ENCODE peak calls at places on chromosomes 2 and 18, in nine cellular contexts. J is prostate gland; I is CD8-positive, alpha-beta T cell; G is neural progenitor cell; C is fibroblast of lung; U is endothelial cell of umbilical vein; K is bronchial epithelial cell; L is body of pancreas; H is heart right ventricle. N is an unnamed sample.
A peak's percentile ranks its signal among the peaks of the same experiment; 100 is the strongest.

GRCh38 chr2:65231121-65231520 is 3.5 kb downstream of the ACTR2 start:
- DNase-seq in U (peak; percentile 3), K (peak; percentile 51), I (no peak), L (no peak), H (no peak), J (no peak), C (peak; percentile 57), G (no peak), N (no peak)

GRCh38 chr2:51706220-51706619 is 674.3 kb upstream of the NRXN1 start:
- DNase-seq in H (no peak), I (no peak), G (no peak), L (no peak), K (no peak), C (no peak), U (no peak), J (no peak), N (no peak)

GRCh38 chr2:207624170-207625013 is 802 bp downstream of the METTL21A start:
- DNase-seq in J (peak; percentile 68), I (peak; percentile 52), K (peak; percentile 50), C (peak; percentile 73), G (peak; percentile 83), U (peak; percentile 73), H (peak; percentile 67), L (peak; percentile 62), N (peak; percentile 82)

GRCh38 chr2:126717928-126718327 is 62.0 kb downstream of the GYPC start:
- DNase-seq in G (no peak), H (no peak), J (no peak), U (no peak), K (no peak), L (no peak), I (no peak), C (no peak), N (no peak)

GRCh38 chr2:217114117-217114516 is 254.3 kb upstream of the TNP1 start:
- DNase-seq in J (no peak), U (no peak), L (no peak), I (no peak), C (no peak), K (no peak), H (no peak), G (peak; percentile 10), N (no peak)

GRCh38 chr2:24049485-24050021 is at the start of gene FKBP1B:
- DNase-seq in J (peak; percentile 26), I (peak; percentile 26), U (peak; percentile 47), L (peak; percentile 50), H (peak; percentile 23), G (peak; percentile 92), C (peak; percentile 41), K (peak; percentile 57), N (peak; percentile 86)

GRCh38 chr2:99926986-99927385 is 215.4 kb downstream of the AFF3 start:
- DNase-seq in L (no peak), G (no peak), I (no peak), K (peak; percentile 87), H (no peak), C (peak; percentile 17), U (no peak), J (no peak), N (no peak)

GRCh38 chr2:128736689-128737545 is 418.2 kb upstream of the HS6ST1 start:
- DNase-seq in J (peak; percentile 71), H (peak; percentile 79), C (peak; percentile 75), I (peak; percentile 32), K (peak; percentile 40), L (peak; percentile 90), U (peak; percentile 50), G (peak; percentile 91), N (peak; percentile 69)

GRCh38 chr2:150587547-150588209 is 100.2 kb upstream of the RND3 start:
- DNase-seq in I (no peak), H (no peak), K (no peak), J (peak; percentile 8), G (no peak), U (no peak), L (no peak), C (peak; percentile 52), N (no peak)

GRCh38 chr2:228875152-228875875 is 395.8 kb downstream of the PID1 start:
- DNase-seq in K (no peak), J (no peak), C (no peak), H (no peak), U (no peak), L (no peak), G (no peak), I (no peak), N (no peak)

GRCh38 chr18:60358516-60358915 is 14.1 kb downstream of the MC4R start:
- DNase-seq in J (no peak), I (no peak), U (no peak), H (no peak), C (peak; percentile 53), G (no peak), L (no peak), K (peak; percentile 70), N (no peak)

GRCh38 chr2:96819101-96819875 is 3.2 kb downstream of the CNNM3 start:
- DNase-seq in I (no peak), H (no peak), J (no peak), U (no peak), L (peak; percentile 87), G (no peak), K (peak; percentile 20), C (no peak), N (peak; percentile 83)

GRCh38 chr18:44320619-44321460 is 359.8 kb upstream of the SETBP1 start:
- DNase-seq in L (no peak), J (no peak), I (no peak), H (no peak), C (no peak), U (no peak), G (no peak), K (no peak), N (no peak)

GRCh38 chr18:45954070-45954712 is 12.9 kb downstream of the EPG5 start:
- DNase-seq in I (no peak), J (no peak), G (no peak), L (no peak), U (no peak), C (peak; percentile 87), K (peak; percentile 88), H (no peak), N (no peak)

GRCh38 chr18:4058179-4058578 is 396.9 kb downstream of the DLGAP1 start:
- DNase-seq in C (no peak), L (no peak), K (no peak), I (no peak), J (no peak), U (no peak), H (no peak), G (no peak), N (no peak)

DNA sequence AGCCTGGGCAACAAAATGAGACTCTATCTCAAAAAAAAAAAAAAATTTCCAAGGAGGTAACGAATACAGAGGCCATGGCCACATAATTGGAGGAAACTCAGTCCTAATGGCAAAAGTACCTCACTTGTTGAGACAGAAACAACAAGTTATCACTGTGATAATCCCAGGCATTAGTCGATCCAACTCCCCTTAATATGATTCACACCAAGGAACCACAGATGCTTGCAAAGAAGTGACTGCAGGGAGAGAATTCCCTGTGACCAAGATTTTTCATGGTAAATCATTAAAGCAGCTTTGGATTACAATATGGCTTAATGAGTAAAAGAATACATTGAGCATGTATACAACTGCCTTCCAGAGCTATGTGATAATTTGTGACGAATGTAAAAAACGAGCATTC is 80.4 kb upstream of the RNU4ATAC start:
- DNase-seq in L (no peak), U (no peak), C (peak; percentile 7), I (no peak), G (no peak), J (no peak), K (no peak), H (no peak), N (no peak)
- H3K36me3 ChIP-seq in L (peaks cover 16% of the 10 kb centered on the region), U (peaks cover 9% of the 10 kb centered on the region), C (peaks cover 19% of the 10 kb centered on the region), I (peaks cover 46% of the 10 kb centered on the region), G (peaks cover 9% of the 10 kb centered on the region), J (peaks cover 6% of the 10 kb centered on the region), K (peaks cover 25% of the 10 kb centered on the region), H (no peaks in the 10 kb centered on the region), N (no peaks in the 10 kb centered on the region)

GRCh38 chr2:458431-458827 is 170.5 kb upstream of the ALKAL2 start:
- DNase-seq in H (no peak), G (peak; percentile 58), I (no peak), K (no peak), J (no peak), L (no peak), C (no peak), U (no peak), N (no peak)

GRCh38 chr2:464562-465309 is 176.8 kb upstream of the ALKAL2 start:
- DNase-seq in C (no peak), I (no peak), H (no peak), J (no peak), G (no peak), U (no peak), L (no peak), K (no peak), N (no peak)

GRCh38 chr2:457287-457686 is 169.4 kb upstream of the ALKAL2 start:
- DNase-seq in L (no peak), G (no peak), C (no peak), K (no peak), U (no peak), I (no peak), H (no peak), J (no peak), N (no peak)

GRCh38 chr2:457792-458430 is 170.0 kb upstream of the ALKAL2 start:
- DNase-seq in L (no peak), I (no peak), J (no peak), C (no peak), K (no peak), H (no peak), G (no peak), U (no peak), N (no peak)

GRCh38 chr2:460861-461260 is 173.0 kb upstream of the ALKAL2 start:
- DNase-seq in K (no peak), C (peak; percentile 8), H (no peak), G (no peak), J (no peak), U (no peak), I (peak; percentile 39), L (no peak), N (no peak)
- TF ChIP-seq CTCF in K (no peak), C (no peak), H (no peak), G (no peak), J (no peak), U (no peak), I (no peak), L (no peak), N (no peak)

DNA sequence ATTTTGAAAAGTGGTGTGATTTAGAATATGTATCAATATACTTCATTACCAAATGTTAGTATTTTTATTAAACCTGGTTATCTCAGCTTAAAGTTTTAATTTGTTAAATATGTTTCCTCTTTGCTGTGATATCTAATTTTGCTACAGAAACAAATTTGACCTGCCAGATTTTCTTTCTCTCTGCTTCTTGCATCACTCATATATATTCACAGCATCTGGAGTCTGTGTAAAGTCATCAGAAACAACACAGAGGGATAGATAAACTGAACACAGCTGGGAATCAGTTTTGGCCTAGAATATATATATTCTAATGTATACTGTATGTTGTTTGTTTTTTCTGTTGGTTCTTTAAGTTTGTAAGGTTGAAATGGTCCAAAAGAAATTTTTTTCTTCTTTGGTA is 8.5 kb downstream of the PSMD14 start:
- DNase-seq in C (peak; percentile 40), H (no peak), G (no peak), I (no peak), J (no peak), K (no peak), L (no peak), U (no peak), N (no peak)
- H3K36me3 ChIP-seq in C (no peaks in the 10 kb centered on the region), H (no peaks in the 10 kb centered on the region), G (peaks cover 24% of the 10 kb centered on the region), I (no peaks in the 10 kb centered on the region), J (no peaks in the 10 kb centered on the region), K (no peaks in the 10 kb centered on the region), L (no peaks in the 10 kb centered on the region), U (peaks cover 10% of the 10 kb centered on the region), N (no peaks in the 10 kb centered on the region)

DNA sequence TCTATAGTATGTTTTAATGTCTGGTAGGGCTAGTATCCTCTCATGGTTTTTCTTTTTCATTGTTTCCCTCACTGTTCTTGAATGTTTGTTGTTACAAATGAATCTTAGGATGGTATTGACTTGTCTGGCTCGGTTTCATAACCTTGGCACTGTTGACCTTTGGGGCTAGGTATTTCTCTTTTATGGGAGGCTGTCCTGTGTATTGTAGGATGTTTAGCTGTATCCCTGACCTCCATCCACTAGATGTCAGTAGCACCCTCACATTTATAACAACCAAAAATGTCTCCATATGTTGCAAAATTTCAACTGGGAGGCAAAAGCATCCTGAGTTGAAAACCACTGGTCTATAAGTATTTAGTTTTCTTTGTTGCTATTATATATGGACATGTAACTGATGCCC is 7.0 kb upstream of the AOX1 start:
- DNase-seq in J (no peak), K (peak; percentile 58), C (peak; percentile 43), L (no peak), U (peak; percentile 9), H (no peak), G (no peak), I (no peak), N (peak; percentile 55)
- TF ChIP-seq CTCF in J (peak; percentile 59), K (peak; percentile 55), C (peak; percentile 21), L (peak; percentile 49), U (peak; percentile 28), H (peak; percentile 27), G (peak; percentile 43), I (peak; percentile 35), N (peak; percentile 15)

N was measured in mucosa of descending colon.